ENCODE peak calls at places on chromosomes 6 and 20, in four cellular contexts. B is astrocyte of the spinal cord, R is adrenal gland, V is caudate nucleus. E is an unnamed sample.
A peak's percentile ranks its signal among the peaks of the same experiment; 100 is the strongest.

GRCh38 chr6:43860285-43860684 is 90.3 kb downstream of the VEGFA start:
- DNase-seq in B (no peak), R (no peak), V (no peak), E (no peak)

GRCh38 chr20:45950330-45950646 is 15.8 kb downstream of the PCIF1 start:
- DNase-seq in R (no peak), B (no peak), V (no peak), E (no peak)

GRCh38 chr20:34762031-34762555 is 57.9 kb downstream of the TP53INP2 start:
- DNase-seq in R (no peak), V (no peak), B (no peak), E (no peak)

GRCh38 chr20:2172305-2173175 is 70.9 kb downstream of the STK35 start:
- DNase-seq in V (peak; percentile 56), B (peak; percentile 48), R (peak; percentile 81), E (peak; percentile 67)

GRCh38 chr6:31057426-31058003 is 47.2 kb downstream of the MUC22 start:
- DNase-seq in B (peak; percentile 37), R (no peak), V (no peak), E (peak; percentile 59)

GRCh38 chr6:82251942-82252341 is 4.4 kb upstream of the IBTK start:
- DNase-seq in B (peak; percentile 65), R (no peak), V (no peak), E (peak; percentile 68)

GRCh38 chr6:159981591-159982245 is 12.8 kb downstream of the IGF2R start:
- DNase-seq in R (peak; percentile 70), B (peak; percentile 84), V (no peak), E (peak; percentile 86)

GRCh38 chr6:28218312-28219248 is 6.5 kb upstream of the ZSCAN9 start:
- DNase-seq in V (no peak), B (peak; percentile 58), R (peak; percentile 87), E (peak; percentile 70)

GRCh38 chr6:27893836-27894807 is 18.1 kb downstream of the OR2B2 start:
- DNase-seq in B (peak; percentile 96), R (peak; percentile 95), V (peak; percentile 68), E (peak; percentile 96)

GRCh38 chr6:66127061-66127460 is 420.0 kb upstream of the EYS start:
- DNase-seq in R (no peak), V (no peak), B (no peak), E (no peak)

GRCh38 chr6:38114976-38115632 is 295.6 kb downstream of the ZFAND3 start:
- DNase-seq in V (no peak), B (no peak), R (no peak), E (no peak)

GRCh38 chr6:142459267-142459666 is 157.5 kb downstream of the ADGRG6 start:
- DNase-seq in V (no peak), B (peak; percentile 52), R (no peak), E (peak; percentile 33)

GRCh38 chr6:127518710-127519468 is at the start of gene MTCL3:
- DNase-seq in V (peak; percentile 77), B (peak; percentile 81), R (no peak), E (peak; percentile 81)

GRCh38 chr20:16394784-16395183 is 178.5 kb downstream of the KIF16B start:
- DNase-seq in V (no peak), B (no peak), R (no peak), E (no peak)

GRCh38 chr20:39398656-39399055 is 436.5 kb downstream of the DHX35 start:
- DNase-seq in R (no peak), V (no peak), B (no peak), E (no peak)

GRCh38 chr20:1949711-1950110 is 44.1 kb downstream of the PDYN start:
- DNase-seq in V (no peak), B (no peak), R (no peak), E (no peak)

GRCh38 chr20:15742076-15742475 is 831.2 kb downstream of the KIF16B start:
- DNase-seq in V (no peak), B (no peak), R (no peak), E (no peak)

GRCh38 chr20:21981607-21982344 is 276.3 kb downstream of the PAX1 start:
- DNase-seq in R (peak; percentile 2), V (no peak), B (peak; percentile 78), E (no peak)

GRCh38 chr6:106527979-106528378 is 101.3 kb downstream of the RTN4IP1 start:
- DNase-seq in R (no peak), B (peak; percentile 96), V (no peak), E (peak; percentile 96)

GRCh38 chr20:15835811-15836210 is 737.4 kb downstream of the KIF16B start:
- DNase-seq in B (no peak), R (no peak), V (no peak), E (no peak)

GRCh38 chr20:24961384-24962181 is 12.5 kb downstream of the CST7 start:
- DNase-seq in R (no peak), V (no peak), B (no peak), E (no peak)

GRCh38 chr6:39887692-39888450 is 46.4 kb downstream of the MOCS1 start:
- DNase-seq in R (peak; percentile 54), V (peak; percentile 58), B (peak; percentile 94), E (peak; percentile 97)

GRCh38 chr6:131575834-131576478 is 2.9 kb downstream of the ARG1 start:
- DNase-seq in B (no peak), R (no peak), V (no peak), E (peak; percentile 3)

GRCh38 chr6:160278786-160279310 is 20.2 kb upstream of the SLC22A2 start:
- DNase-seq in R (no peak), V (no peak), B (no peak), E (no peak)

E was measured in cardiac fibroblast.